ENCODE peak calls at places on chromosome 9, in five cellular contexts. G, F, D, I and U are unnamed samples.

GRCh38 chr9:126615251-126615790 is 1.6 kb downstream of the LMX1B start:
- DNase-seq in G (no peak), F (no peak), D (no peak), I (no peak), U (no peak)

GRCh38 chr9:132740526-132741309 is 70.5 kb downstream of the GTF3C4 start:
- DNase-seq in G (no peak), F (no peak), D (no peak), I (no peak), U (no peak)

GRCh38 chr9:127174386-127175318 is 52.2 kb upstream of the ANGPTL2 start:
- DNase-seq in G (no peak), F (no peak), D (no peak), I (no peak), U (no peak)

GRCh38 chr9:14165376-14166035 is 148.4 kb downstream of the NFIB start:
- DNase-seq in G (no peak), F (no peak), D (no peak), I (peak), U (no peak)

GRCh38 chr9:134301387-134302129 is 24.7 kb upstream of the RXRA start:
- DNase-seq in G (no peak), F (no peak), D (no peak), I (no peak), U (peak)

GRCh38 chr9:119234636-119235035 is 134.6 kb downstream of the BRINP1 start:
- DNase-seq in G (no peak), F (no peak), D (no peak), I (no peak), U (no peak)

GRCh38 chr9:35001803-35002502 is 12.4 kb downstream of the DNAJB5 start:
- DNase-seq in G (no peak), F (no peak), D (no peak), I (no peak), U (no peak)

GRCh38 chr9:34253460-34253837 is 74.6 kb downstream of the UBAP1 start:
- DNase-seq in G (no peak), F (no peak), D (no peak), I (no peak), U (no peak)

GRCh38 chr9:109817146-109817845 is 37.3 kb downstream of the PALM2AKAP2 start:
- DNase-seq in G (no peak), F (no peak), D (no peak), I (no peak), U (no peak)

GRCh38 chr9:127455299-127455992 is 4.1 kb downstream of the LRSAM1 start:
- DNase-seq in G (no peak), F (no peak), D (no peak), I (no peak), U (no peak)

GRCh38 chr9:126626117-126627022 is 12.6 kb downstream of the LMX1B start:
- DNase-seq in G (no peak), F (no peak), D (no peak), I (no peak), U (no peak)

GRCh38 chr9:129888085-129888808 is 53.0 kb downstream of the USP20 start:
- DNase-seq in G (peak), F (peak), D (no peak), I (no peak), U (peak)

GRCh38 chr9:133141833-133142594 is 21.0 kb upstream of the RALGDS start:
- DNase-seq in G (no peak), F (peak), D (peak), I (no peak), U (peak)

GRCh38 chr9:136051568-136052432 is 43.3 kb downstream of the NACC2 start:
- DNase-seq in G (no peak), F (no peak), D (peak), I (peak), U (peak)

GRCh38 chr9:127520941-127521918 is 69.9 kb downstream of the LRSAM1 start:
- DNase-seq in G (no peak), F (no peak), D (no peak), I (no peak), U (peak)

GRCh38 chr9:71446499-71447411 is 321.6 kb downstream of the CEMIP2 start:
- DNase-seq in G (no peak), F (no peak), D (peak), I (peak), U (peak)

GRCh38 chr9:130137870-130138653 is 34.1 kb upstream of the NCS1 start:
- DNase-seq in G (no peak), F (no peak), D (no peak), I (no peak), U (peak)

GRCh38 chr9:38641142-38641541 is 20.7 kb upstream of the ANKRD18A start:
- DNase-seq in G (no peak), F (no peak), D (no peak), I (no peak), U (no peak)

GRCh38 chr9:83410701-83411100 is 127.5 kb downstream of the FRMD3 start:
- DNase-seq in G (no peak), F (no peak), D (no peak), I (no peak), U (no peak)

GRCh38 chr9:15735083-15735974 is 182.5 kb downstream of the CCDC171 start:
- DNase-seq in G (no peak), F (no peak), D (peak), I (peak), U (no peak)